ENCODE peak calls at places on chromosome 5, in eight cellular contexts. One of them, this sample, is unnamed.

GRCh38 chr5:92594031-92594430 is 987.0 kb downstream of the NR2F1-AS1 start:
- DNase-seq in NCI-H2081: no peak
- DNase-seq in fibroblast of mammary gland: no peak
- DNase-seq in endothelial cell: no peak
- DNase-seq in activated CD4-positive, alpha-beta T cell treated with anti-CD3 and anti-CD28 coated beads, Interleukin-2, amount 10 ng/mL, durations not matched to agents 7 days and 5 days: no peak
- DNase-seq in EL: no peak
- DNase-seq in heart right ventricle: no peak
- DNase-seq in ascending aorta: no peak
- DNase-seq in this sample: no peak

GRCh38 chr5:77347435-77348098 is 137.1 kb downstream of the PDE8B start:
- DNase-seq in NCI-H2081: no peak
- DNase-seq in fibroblast of mammary gland: no peak
- DNase-seq in endothelial cell: no peak
- DNase-seq in activated CD4-positive, alpha-beta T cell treated with anti-CD3 and anti-CD28 coated beads, Interleukin-2, amount 10 ng/mL, durations not matched to agents 7 days and 5 days: no peak
- DNase-seq in EL: no peak
- DNase-seq in heart right ventricle: no peak
- DNase-seq in ascending aorta: no peak
- DNase-seq in this sample: no peak

GRCh38 chr5:100901851-100902341 is 1.2 kb downstream of the ST8SIA4 start:
- DNase-seq in NCI-H2081: no peak
- DNase-seq in fibroblast of mammary gland: no peak
- DNase-seq in endothelial cell: peak; percentile 38
- DNase-seq in activated CD4-positive, alpha-beta T cell treated with anti-CD3 and anti-CD28 coated beads, Interleukin-2, amount 10 ng/mL, durations not matched to agents 7 days and 5 days: peak; percentile 81
- DNase-seq in EL: no peak
- DNase-seq in heart right ventricle: peak; percentile 66
- DNase-seq in ascending aorta: peak; percentile 8
- DNase-seq in this sample: no peak

GRCh38 chr5:115350892-115351291 is 54.4 kb upstream of the CCDC112 start:
- DNase-seq in NCI-H2081: no peak
- DNase-seq in fibroblast of mammary gland: no peak
- DNase-seq in endothelial cell: no peak
- DNase-seq in activated CD4-positive, alpha-beta T cell treated with anti-CD3 and anti-CD28 coated beads, Interleukin-2, amount 10 ng/mL, durations not matched to agents 7 days and 5 days: no peak
- DNase-seq in EL: no peak
- DNase-seq in heart right ventricle: no peak
- DNase-seq in ascending aorta: no peak
- DNase-seq in this sample: no peak

GRCh38 chr5:76290321-76290757 is 112.7 kb upstream of the IQGAP2 start:
- DNase-seq in NCI-H2081: no peak
- DNase-seq in fibroblast of mammary gland: no peak
- DNase-seq in endothelial cell: no peak
- DNase-seq in activated CD4-positive, alpha-beta T cell treated with anti-CD3 and anti-CD28 coated beads, Interleukin-2, amount 10 ng/mL, durations not matched to agents 7 days and 5 days: no peak
- DNase-seq in EL: no peak
- DNase-seq in heart right ventricle: no peak
- DNase-seq in ascending aorta: no peak
- DNase-seq in this sample: no peak

GRCh38 chr5:142825378-142826089 is 55.4 kb downstream of the ARHGAP26 start:
- DNase-seq in NCI-H2081: no peak
- DNase-seq in fibroblast of mammary gland: no peak
- DNase-seq in endothelial cell: no peak
- DNase-seq in activated CD4-positive, alpha-beta T cell treated with anti-CD3 and anti-CD28 coated beads, Interleukin-2, amount 10 ng/mL, durations not matched to agents 7 days and 5 days: no peak
- DNase-seq in EL: no peak
- DNase-seq in heart right ventricle: peak; percentile 72
- DNase-seq in ascending aorta: no peak
- DNase-seq in this sample: no peak

GRCh38 chr5:93303291-93303691 is 277.7 kb downstream of the NR2F1-AS1 start:
- DNase-seq in NCI-H2081: no peak
- DNase-seq in fibroblast of mammary gland: no peak
- DNase-seq in endothelial cell: no peak
- DNase-seq in activated CD4-positive, alpha-beta T cell treated with anti-CD3 and anti-CD28 coated beads, Interleukin-2, amount 10 ng/mL, durations not matched to agents 7 days and 5 days: no peak
- DNase-seq in EL: no peak
- DNase-seq in heart right ventricle: no peak
- DNase-seq in ascending aorta: no peak
- DNase-seq in this sample: no peak

GRCh38 chr5:66324357-66324756 is 180.3 kb downstream of the SREK1 start:
- DNase-seq in NCI-H2081: peak; percentile 43
- DNase-seq in fibroblast of mammary gland: no peak
- DNase-seq in endothelial cell: no peak
- DNase-seq in activated CD4-positive, alpha-beta T cell treated with anti-CD3 and anti-CD28 coated beads, Interleukin-2, amount 10 ng/mL, durations not matched to agents 7 days and 5 days: no peak
- DNase-seq in EL: no peak
- DNase-seq in heart right ventricle: peak; percentile 76
- DNase-seq in ascending aorta: no peak
- DNase-seq in this sample: no peak

GRCh38 chr5:28766565-28767158 is 1728.3 kb upstream of the CDH9 start:
- DNase-seq in NCI-H2081: peak; percentile 85
- DNase-seq in fibroblast of mammary gland: peak; percentile 36
- DNase-seq in endothelial cell: peak; percentile 25
- DNase-seq in activated CD4-positive, alpha-beta T cell treated with anti-CD3 and anti-CD28 coated beads, Interleukin-2, amount 10 ng/mL, durations not matched to agents 7 days and 5 days: no peak
- DNase-seq in EL: peak; percentile 1
- DNase-seq in heart right ventricle: no peak
- DNase-seq in ascending aorta: no peak
- DNase-seq in this sample: peak; percentile 8

GRCh38 chr5:132267931-132268501 is 10.5 kb downstream of the PDLIM4 start:
- DNase-seq in NCI-H2081: no peak
- DNase-seq in fibroblast of mammary gland: no peak
- DNase-seq in endothelial cell: no peak
- DNase-seq in activated CD4-positive, alpha-beta T cell treated with anti-CD3 and anti-CD28 coated beads, Interleukin-2, amount 10 ng/mL, durations not matched to agents 7 days and 5 days: no peak
- DNase-seq in EL: no peak
- DNase-seq in heart right ventricle: peak; percentile 5
- DNase-seq in ascending aorta: no peak
- DNase-seq in this sample: no peak

GRCh38 chr5:59813761-59814562 is 79.6 kb downstream of the PDE4D start:
- DNase-seq in NCI-H2081: peak; percentile 68
- DNase-seq in fibroblast of mammary gland: peak; percentile 68
- DNase-seq in endothelial cell: peak; percentile 67
- DNase-seq in activated CD4-positive, alpha-beta T cell treated with anti-CD3 and anti-CD28 coated beads, Interleukin-2, amount 10 ng/mL, durations not matched to agents 7 days and 5 days: peak; percentile 35
- DNase-seq in EL: peak; percentile 73
- DNase-seq in heart right ventricle: no peak
- DNase-seq in ascending aorta: no peak
- DNase-seq in this sample: peak; percentile 41

GRCh38 chr5:6994097-6994496 is 280.9 kb downstream of the TENT4A start:
- DNase-seq in NCI-H2081: no peak
- DNase-seq in fibroblast of mammary gland: no peak
- DNase-seq in endothelial cell: no peak
- DNase-seq in activated CD4-positive, alpha-beta T cell treated with anti-CD3 and anti-CD28 coated beads, Interleukin-2, amount 10 ng/mL, durations not matched to agents 7 days and 5 days: no peak
- DNase-seq in EL: no peak
- DNase-seq in heart right ventricle: no peak
- DNase-seq in ascending aorta: no peak
- DNase-seq in this sample: no peak

GRCh38 chr5:73764586-73764985 is 138.6 kb downstream of the ARHGEF28 start:
- DNase-seq in NCI-H2081: no peak
- DNase-seq in fibroblast of mammary gland: peak; percentile 53
- DNase-seq in endothelial cell: no peak
- DNase-seq in activated CD4-positive, alpha-beta T cell treated with anti-CD3 and anti-CD28 coated beads, Interleukin-2, amount 10 ng/mL, durations not matched to agents 7 days and 5 days: no peak
- DNase-seq in EL: peak; percentile 90
- DNase-seq in heart right ventricle: no peak
- DNase-seq in ascending aorta: no peak
- DNase-seq in this sample: no peak

This sample was measured in D341Med.